ENCODE peak calls at places on chromosomes 16 and 17, in eight cellular contexts. V, A, Z, H, L, W, Q and O are unnamed samples.

GRCh38 chr16:85652431-85653221 is 36.1 kb downstream of the GINS2 start:
- DNase-seq in V (peak), A (peak), Z (no peak), H (peak), L (peak), W (no peak), Q (peak), O (no peak)

GRCh38 chr17:16568541-16569357 is at the start of gene ZNF287:
- DNase-seq in V (peak), A (peak), Z (peak), H (peak), L (peak), W (peak), Q (peak), O (peak)

GRCh38 chr17:63546308-63547082 is 3.8 kb upstream of the DCAF7 start:
- DNase-seq in V (no peak), A (no peak), Z (no peak), H (no peak), L (no peak), W (no peak), Q (no peak), O (no peak)

GRCh38 chr17:73351764-73352163 is 40.0 kb upstream of the CDC42EP4 start:
- DNase-seq in V (no peak), A (no peak), Z (no peak), H (no peak), L (no peak), W (no peak), Q (no peak), O (no peak)

GRCh38 chr17:1362964-1363363 is 37.1 kb downstream of the YWHAE start:
- DNase-seq in V (no peak), A (no peak), Z (peak), H (no peak), L (no peak), W (no peak), Q (peak), O (peak)

GRCh38 chr17:31052187-31052889 is 42.4 kb upstream of the NF1 start:
- DNase-seq in V (peak), A (no peak), Z (peak), H (no peak), L (peak), W (no peak), Q (peak), O (no peak)

GRCh38 chr16:11309895-11310633 is 28.9 kb upstream of the PRM1 start:
- DNase-seq in V (no peak), A (no peak), Z (no peak), H (no peak), L (no peak), W (no peak), Q (peak), O (no peak)

GRCh38 chr16:72291531-72291981 is 119.6 kb upstream of the PMFBP1 start:
- DNase-seq in V (peak), A (no peak), Z (no peak), H (no peak), L (no peak), W (no peak), Q (peak), O (no peak)

GRCh38 chr16:86222965-86223551 is 287.3 kb upstream of the FOXF1 start:
- DNase-seq in V (peak), A (no peak), Z (no peak), H (peak), L (no peak), W (no peak), Q (no peak), O (no peak)

GRCh38 chr16:10888320-10888937 is 11.4 kb downstream of the CIITA start:
- DNase-seq in V (no peak), A (no peak), Z (no peak), H (no peak), L (no peak), W (no peak), Q (peak), O (no peak)

GRCh38 chr16:56197227-56197992 is 6.1 kb downstream of the GNAO1 start:
- DNase-seq in V (no peak), A (no peak), Z (no peak), H (no peak), L (no peak), W (no peak), Q (no peak), O (no peak)

GRCh38 chr17:75518201-75518600 is 1.9 kb downstream of the TSEN54 start:
- DNase-seq in V (no peak), A (no peak), Z (no peak), H (no peak), L (no peak), W (no peak), Q (no peak), O (no peak)

GRCh38 chr17:80122026-80122575 is 20.7 kb downstream of the GAA start:
- DNase-seq in V (no peak), A (no peak), Z (no peak), H (peak), L (no peak), W (no peak), Q (no peak), O (no peak)

GRCh38 chr17:41684050-41684449 is 4.6 kb upstream of the EIF1 start:
- DNase-seq in V (no peak), A (no peak), Z (no peak), H (no peak), L (no peak), W (no peak), Q (no peak), O (no peak)

GRCh38 chr16:10828851-10829331 is 10.3 kb upstream of the TVP23A start:
- DNase-seq in V (peak), A (peak), Z (peak), H (peak), L (peak), W (peak), Q (peak), O (peak)

GRCh38 chr16:90008708-90009145 is 10.5 kb downstream of the DBNDD1 start:
- DNase-seq in V (peak), A (no peak), Z (no peak), H (no peak), L (no peak), W (no peak), Q (no peak), O (no peak)

GRCh38 chr17:57663326-57664070 is 81.6 kb downstream of the CCDC182 start:
- DNase-seq in V (no peak), A (no peak), Z (no peak), H (no peak), L (no peak), W (no peak), Q (peak), O (no peak)

GRCh38 chr17:65926599-65926998 is 265.3 kb downstream of the CEP112 start:
- DNase-seq in V (no peak), A (no peak), Z (no peak), H (no peak), L (no peak), W (no peak), Q (no peak), O (no peak)

GRCh38 chr17:16923097-16923903 is 48.6 kb downstream of the TNFRSF13B start:
- DNase-seq in V (no peak), A (no peak), Z (no peak), H (peak), L (no peak), W (peak), Q (no peak), O (no peak)

GRCh38 chr17:7015587-7016020 is 3.2 kb downstream of the RNASEK start:
- DNase-seq in V (no peak), A (peak), Z (no peak), H (no peak), L (no peak), W (no peak), Q (no peak), O (no peak)

GRCh38 chr17:67258836-67259468 is 14.0 kb upstream of the HELZ start:
- DNase-seq in V (no peak), A (no peak), Z (no peak), H (no peak), L (no peak), W (no peak), Q (peak), O (no peak)

GRCh38 chr17:6064855-6065254 is 5.3 kb upstream of the WSCD1 start:
- DNase-seq in V (no peak), A (no peak), Z (no peak), H (no peak), L (no peak), W (no peak), Q (no peak), O (no peak)

GRCh38 chr16:80527297-80527696 is 13.5 kb upstream of the DYNLRB2 start:
- DNase-seq in V (peak), A (no peak), Z (no peak), H (no peak), L (no peak), W (no peak), Q (peak), O (no peak)

GRCh38 chr17:28402844-28403243 is 3.2 kb downstream of the SLC46A1 start:
- DNase-seq in V (no peak), A (no peak), Z (no peak), H (no peak), L (no peak), W (no peak), Q (no peak), O (no peak)
- H3K27ac ChIP-seq in V (no peak), A (no peak), Z (no peak), H (no peak), L (peak), W (no peak), Q (no peak), O (peak)

GRCh38 chr17:47850692-47851573 is at the start of gene SP6:
- DNase-seq in V (peak), A (peak), Z (no peak), H (peak), L (peak), W (peak), Q (peak), O (no peak)
- TF ChIP-seq POLR2A in V (no peak), A (no peak), Z (no peak), H (no peak), L (no peak), W (peak), Q (no peak), O (no peak)

DNA sequence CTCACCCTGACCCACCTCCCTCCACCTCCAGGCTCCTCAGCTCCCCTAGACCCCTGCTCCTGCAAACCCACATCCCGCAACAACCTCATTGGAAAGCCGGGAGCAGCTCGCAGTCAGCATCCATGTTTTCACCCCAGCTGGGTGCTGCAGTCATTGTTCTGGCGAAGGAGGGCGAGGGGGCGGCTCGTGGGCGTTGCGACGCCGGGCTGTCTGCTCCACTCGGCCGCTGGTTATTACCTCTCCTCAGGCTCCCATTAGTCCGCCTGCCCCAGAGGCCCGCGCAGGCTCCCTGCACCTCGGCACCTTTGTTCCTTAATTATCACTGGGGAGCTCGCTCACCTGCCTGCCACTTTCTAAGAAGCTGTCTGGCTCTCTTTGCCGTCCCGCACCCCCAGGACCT is 24.5 kb upstream of the DLX4 start:
- DNase-seq in V (no peak), A (no peak), Z (no peak), H (no peak), L (no peak), W (no peak), Q (no peak), O (no peak)
- H3K27ac ChIP-seq in V (no peak), A (no peak), Z (no peak), H (no peak), L (no peak), W (no peak), Q (no peak), O (no peak)

GRCh38 chr16:30609928-30610839 is at the start of gene ZNF689:
- DNase-seq in V (peak), A (peak), Z (peak), H (peak), L (peak), W (peak), Q (peak), O (peak)
- TF ChIP-seq POLR2A in V (peak), A (peak), Z (no peak), H (no peak), L (no peak), W (peak), Q (peak), O (no peak)

GRCh38 chr16:5560084-5560483 is 462.5 kb upstream of the EEF2KMT start:
- DNase-seq in V (no peak), A (no peak), Z (no peak), H (no peak), L (no peak), W (no peak), Q (no peak), O (no peak)
- H3K27ac ChIP-seq in V (no peak), A (no peak), Z (no peak), H (no peak), L (no peak), W (no peak), Q (no peak), O (no peak)

DNA sequence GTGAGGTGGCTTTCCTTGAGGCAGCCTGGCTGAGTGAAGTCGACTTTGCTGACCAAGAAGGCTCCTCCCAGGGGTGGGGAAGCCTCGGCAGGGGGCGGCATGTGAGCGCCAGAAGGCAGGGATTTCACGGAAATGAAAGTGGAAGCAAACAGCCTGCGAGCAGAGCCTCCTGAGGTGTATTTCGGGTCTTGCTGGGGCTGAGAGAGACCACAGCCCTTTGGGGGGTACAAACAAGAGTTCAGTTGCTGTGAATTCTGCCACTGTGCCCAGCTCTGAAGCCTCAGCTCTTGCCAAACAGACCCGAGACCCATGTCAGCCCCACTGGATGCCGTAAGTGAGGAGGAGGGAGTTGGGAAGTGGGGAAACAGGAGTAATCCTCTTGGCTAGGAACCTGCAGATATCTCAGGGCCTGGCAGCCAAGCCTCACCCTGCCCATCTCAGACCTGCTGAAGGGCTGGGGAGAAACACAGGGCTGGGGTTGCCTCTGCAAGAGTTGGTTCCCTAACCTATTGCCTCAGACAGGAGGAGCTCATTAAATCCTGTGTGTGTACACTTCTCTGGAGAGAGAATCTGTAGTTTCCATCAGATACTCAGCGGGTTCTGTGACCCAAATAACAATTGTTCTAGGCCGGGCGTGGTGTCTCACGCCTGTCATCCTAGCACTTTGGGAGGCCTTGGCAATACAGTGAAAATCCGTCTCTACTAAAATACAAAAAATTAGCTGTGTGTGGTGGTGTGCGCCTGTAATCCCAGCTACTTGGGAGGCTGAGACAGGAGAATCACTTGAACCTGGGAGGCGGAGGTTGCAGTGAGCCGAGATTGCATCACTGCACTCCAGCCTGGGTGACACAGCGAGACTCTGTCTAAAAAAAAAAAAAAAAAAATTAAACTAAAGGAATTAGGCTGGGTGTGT is at the start of gene IFI35:
- DNase-seq in V (peak), A (peak), Z (peak), H (peak), L (peak), W (peak), Q (peak), O (peak)
- TF ChIP-seq POLR2A in V (peak), A (peak), Z (peak), H (no peak), L (no peak), W (no peak), Q (peak), O (peak)

DNA sequence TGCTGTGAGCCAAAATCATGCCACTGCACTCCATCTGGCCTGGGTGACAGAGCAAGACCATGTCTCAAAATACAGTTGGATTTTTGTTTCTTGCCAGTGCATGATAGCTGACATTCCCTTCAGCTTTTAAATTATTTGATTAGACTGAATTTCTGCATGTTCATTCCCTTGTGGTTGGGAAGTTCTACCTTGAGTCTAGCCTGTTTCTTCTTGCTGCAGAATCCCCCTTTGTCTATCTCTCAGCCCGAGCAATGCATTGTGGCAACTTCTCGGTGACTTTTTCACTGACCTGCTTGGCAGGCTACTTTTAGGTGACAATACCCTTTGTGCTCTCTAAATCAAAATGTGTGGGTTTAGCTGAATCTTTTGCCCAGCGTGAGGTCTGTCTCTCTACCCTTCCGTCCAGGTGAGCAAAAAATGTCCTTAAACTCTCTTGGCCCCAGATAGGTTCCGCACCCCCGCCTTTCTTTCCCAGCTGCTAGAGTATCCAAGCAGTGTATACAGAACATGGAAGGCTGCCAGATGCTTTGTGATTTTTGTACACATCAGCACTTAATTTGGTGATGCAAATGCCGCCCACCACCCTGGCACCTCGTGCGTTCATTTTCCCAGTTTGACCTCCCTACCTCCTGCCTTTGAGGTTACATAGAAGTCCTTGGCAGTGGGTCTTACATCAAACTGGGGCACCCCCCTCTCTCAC is 130.2 kb downstream of the ABCC6 start:
- DNase-seq in V (peak), A (peak), Z (no peak), H (peak), L (no peak), W (no peak), Q (peak), O (no peak)
- H3K27ac ChIP-seq in V (peak), A (peak), Z (no peak), H (no peak), L (no peak), W (peak), Q (no peak), O (no peak)

GRCh38 chr16:23840310-23840709 is 4.5 kb downstream of the PRKCB start:
- DNase-seq in V (no peak), A (no peak), Z (no peak), H (no peak), L (no peak), W (no peak), Q (no peak), O (no peak)

GRCh38 chr16:23843143-23843542 is 7.4 kb downstream of the PRKCB start:
- DNase-seq in V (no peak), A (no peak), Z (no peak), H (no peak), L (no peak), W (no peak), Q (no peak), O (no peak)

GRCh38 chr16:23838485-23839142 is 2.8 kb downstream of the PRKCB start:
- DNase-seq in V (no peak), A (no peak), Z (no peak), H (no peak), L (no peak), W (no peak), Q (no peak), O (no peak)

GRCh38 chr16:23837553-23838308 is 1.9 kb downstream of the PRKCB start:
- DNase-seq in V (no peak), A (no peak), Z (no peak), H (no peak), L (no peak), W (no peak), Q (no peak), O (no peak)

GRCh38 chr16:23842137-23842600 is 6.4 kb downstream of the PRKCB start:
- DNase-seq in V (no peak), A (no peak), Z (no peak), H (no peak), L (no peak), W (no peak), Q (no peak), O (no peak)
- TF ChIP-seq POLR2A in V (no peak), A (no peak), Z (no peak), H (no peak), L (no peak), W (no peak), Q (no peak), O (no peak)

DNA sequence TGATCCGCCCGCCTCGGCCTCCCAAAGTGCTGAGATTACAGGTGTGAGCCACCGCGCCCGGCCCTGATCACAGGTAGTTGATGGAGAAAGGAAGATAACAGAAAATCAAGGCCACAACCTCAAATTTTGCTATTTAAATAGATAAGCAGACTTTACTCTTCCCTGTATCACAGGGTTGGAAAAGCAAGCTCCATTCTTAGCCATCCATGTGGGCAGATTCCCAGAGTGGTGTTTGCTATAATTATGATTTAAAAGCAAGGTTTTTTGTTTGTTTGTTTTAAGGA is 44.4 kb downstream of the TUBD1 start:
- DNase-seq in V (no peak), A (no peak), Z (no peak), H (peak), L (no peak), W (no peak), Q (no peak), O (no peak)
- H3K27ac ChIP-seq in V (peak), A (no peak), Z (peak), H (peak), L (peak), W (peak), Q (no peak), O (peak)

DNA sequence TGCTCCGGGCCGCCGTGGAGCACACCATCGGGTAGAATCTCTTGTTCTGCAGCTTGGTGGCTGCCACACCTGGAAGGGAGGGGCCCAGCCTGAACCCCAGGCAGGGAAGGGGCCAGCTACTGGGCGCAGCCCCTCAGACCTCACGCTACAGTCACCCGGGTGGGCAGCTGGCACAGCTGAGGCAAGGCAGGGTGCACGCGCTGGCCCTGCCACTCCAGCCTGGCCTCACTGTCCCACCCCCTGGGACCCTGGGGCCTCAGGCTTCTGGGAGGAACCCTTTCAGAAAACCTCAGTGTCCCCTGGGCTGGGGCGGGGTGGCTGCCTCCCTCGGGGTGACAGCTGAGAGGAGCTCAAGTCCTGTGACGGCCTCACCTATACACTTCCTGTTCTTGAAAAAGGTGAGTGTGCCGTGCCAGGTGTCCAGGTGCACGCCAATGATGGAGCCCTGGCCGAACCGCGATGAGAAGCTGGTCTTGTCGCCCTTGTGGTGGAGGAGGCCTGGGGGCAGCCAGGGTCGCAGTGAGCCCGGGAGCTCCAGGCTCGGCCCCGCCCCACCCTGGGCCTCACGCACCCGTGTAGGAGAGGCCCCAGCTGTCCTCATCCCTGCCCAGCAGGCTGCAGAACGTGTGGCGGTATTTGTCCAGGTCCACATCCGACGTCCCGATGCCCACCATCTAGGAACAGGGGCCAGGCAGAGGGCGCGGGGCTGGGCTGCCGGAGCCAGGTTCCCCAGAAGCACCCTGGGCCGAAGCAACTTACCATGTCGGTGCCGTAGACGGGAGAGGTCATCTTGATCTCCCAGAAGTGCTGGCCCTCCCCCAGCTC is 4.7 kb upstream of the MRPS34 start:
- DNase-seq in V (no peak), A (no peak), Z (no peak), H (no peak), L (no peak), W (no peak), Q (no peak), O (no peak)
- TF ChIP-seq POLR2A in V (no peak), A (no peak), Z (no peak), H (no peak), L (no peak), W (no peak), Q (no peak), O (no peak)